ENCODE peak calls at places on chromosomes 12 and 14, in four cellular contexts. N, L, C and A are unnamed samples.

GRCh38 chr12:132804426-132804861 is 24.2 kb downstream of the GOLGA3 start:
- DNase-seq in N (no peak), C (no peak), L (no peak), A (no peak)

GRCh38 chr12:11877869-11878780 is 192.6 kb upstream of the BCL2L14 start:
- DNase-seq in C (no peak), N (no peak), L (no peak), A (no peak)

GRCh38 chr12:120199595-120200306 is 1.2 kb downstream of the RPLP0 start:
- DNase-seq in N (no peak), C (no peak), L (no peak), A (peak; percentile 45)

GRCh38 chr12:716506-716905 is 35.9 kb upstream of the WNK1 start:
- DNase-seq in N (no peak), C (peak; percentile 37), L (no peak), A (peak; percentile 43)

GRCh38 chr14:89013098-89013504 is 188.7 kb downstream of the TTC8 start:
- DNase-seq in C (peak; percentile 8), N (peak; percentile 56), L (no peak), A (peak; percentile 58)

GRCh38 chr14:69270097-69270496 is 10.1 kb downstream of the GALNT16 start:
- DNase-seq in L (no peak), C (no peak), N (no peak), A (no peak)

GRCh38 chr12:104006929-104007328 is 41.3 kb downstream of the TDG start:
- DNase-seq in C (no peak), L (no peak), N (no peak), A (no peak)

GRCh38 chr12:123860369-123860768 is 98.3 kb downstream of the DNAH10 start:
- DNase-seq in L (no peak), C (no peak), N (no peak), A (no peak)

GRCh38 chr14:62133776-62134175 is 371.6 kb downstream of the SNAPC1 start:
- DNase-seq in C (no peak), N (no peak), L (no peak), A (no peak)